ENCODE peak calls at places on chromosomes 2 and 18, in five cellular contexts. O, U, J, W and Z are unnamed samples.
A peak's percentile ranks its signal among the peaks of the same experiment; 100 is the strongest.

GRCh38 chr18:27803957-27804356 is 373.0 kb downstream of the CDH2 start:
- DNase-seq in O (no peak), U (no peak), J (no peak), W (no peak), Z (no peak)

GRCh38 chr2:203225423-203226039 is 13.3 kb upstream of the CYP20A1 start:
- DNase-seq in O (peak; percentile 32), U (no peak), J (peak; percentile 35), W (peak; percentile 43), Z (peak; percentile 62)

GRCh38 chr2:205407984-205408383 is 274.3 kb upstream of the NRP2 start:
- DNase-seq in O (peak; percentile 79), U (no peak), J (no peak), W (no peak), Z (no peak)

GRCh38 chr2:229205704-229206103 is 65.4 kb downstream of the PID1 start:
- DNase-seq in O (no peak), U (no peak), J (no peak), W (no peak), Z (no peak)

GRCh38 chr2:73070651-73071451 is 661 bp downstream of the SFXN5 start:
- DNase-seq in O (peak; percentile 97), U (peak; percentile 98), J (peak; percentile 98), W (peak; percentile 98), Z (peak; percentile 99)

GRCh38 chr2:37325625-37326071 is 1.0 kb upstream of the PRKD3 start:
- DNase-seq in O (no peak), U (no peak), J (peak; percentile 29), W (peak; percentile 25), Z (no peak)

GRCh38 chr2:54716375-54716774 is 7.1 kb upstream of the EML6 start:
- DNase-seq in O (no peak), U (no peak), J (no peak), W (no peak), Z (no peak)

GRCh38 chr2:205198130-205198505 is 484.2 kb upstream of the NRP2 start:
- DNase-seq in O (peak; percentile 83), U (no peak), J (no peak), W (no peak), Z (no peak)

GRCh38 chr2:191677091-191677645 is 768 bp upstream of the NABP1 start:
- DNase-seq in O (peak; percentile 74), U (peak; percentile 41), J (peak; percentile 61), W (peak; percentile 81), Z (peak; percentile 79)

GRCh38 chr2:41061371-41061770 is 609.5 kb upstream of the SLC8A1 start:
- DNase-seq in O (peak; percentile 12), U (no peak), J (no peak), W (no peak), Z (no peak)

GRCh38 chr2:10172033-10172865 is 49.7 kb downstream of the RRM2 start:
- DNase-seq in O (no peak), U (no peak), J (no peak), W (no peak), Z (no peak)

GRCh38 chr2:157903051-157903625 is 27.0 kb upstream of the ACVR1 start:
- DNase-seq in O (no peak), U (no peak), J (no peak), W (no peak), Z (no peak)

GRCh38 chr2:43038034-43038719 is 188.2 kb downstream of the ZFP36L2 start:
- DNase-seq in O (no peak), U (no peak), J (peak; percentile 71), W (no peak), Z (no peak)

GRCh38 chr2:223594259-223594658 is 7.9 kb downstream of the SCG2 start:
- DNase-seq in O (no peak), U (no peak), J (no peak), W (no peak), Z (no peak)

GRCh38 chr18:2380101-2380500 is 191.2 kb downstream of the METTL4 start:
- DNase-seq in O (no peak), U (no peak), J (no peak), W (no peak), Z (no peak)

GRCh38 chr2:51717318-51717717 is 685.4 kb upstream of the NRXN1 start:
- DNase-seq in O (peak; percentile 48), U (no peak), J (no peak), W (no peak), Z (no peak)

GRCh38 chr2:208306291-208306690 is 40.2 kb downstream of the PIKFYVE start:
- DNase-seq in O (no peak), U (no peak), J (no peak), W (no peak), Z (no peak)

GRCh38 chr18:21183670-21184069 is 58.4 kb upstream of the GREB1L start:
- DNase-seq in O (no peak), U (no peak), J (no peak), W (no peak), Z (no peak)

GRCh38 chr2:165682546-165682945 is 111.5 kb downstream of the GALNT3 start:
- DNase-seq in O (no peak), U (no peak), J (no peak), W (no peak), Z (no peak)

GRCh38 chr2:237410949-237411635 is 2.9 kb downstream of the COL6A3 start:
- DNase-seq in O (no peak), U (no peak), J (no peak), W (no peak), Z (no peak)

GRCh38 chr2:237407734-237408133 is 6.2 kb downstream of the COL6A3 start:
- DNase-seq in O (no peak), U (no peak), J (no peak), W (no peak), Z (no peak)

GRCh38 chr2:237405006-237405559 is 8.9 kb downstream of the COL6A3 start:
- DNase-seq in O (no peak), U (no peak), J (no peak), W (no peak), Z (no peak)

GRCh38 chr2:237405605-237406004 is 8.4 kb downstream of the COL6A3 start:
- DNase-seq in O (no peak), U (no peak), J (no peak), W (no peak), Z (no peak)

DNA sequence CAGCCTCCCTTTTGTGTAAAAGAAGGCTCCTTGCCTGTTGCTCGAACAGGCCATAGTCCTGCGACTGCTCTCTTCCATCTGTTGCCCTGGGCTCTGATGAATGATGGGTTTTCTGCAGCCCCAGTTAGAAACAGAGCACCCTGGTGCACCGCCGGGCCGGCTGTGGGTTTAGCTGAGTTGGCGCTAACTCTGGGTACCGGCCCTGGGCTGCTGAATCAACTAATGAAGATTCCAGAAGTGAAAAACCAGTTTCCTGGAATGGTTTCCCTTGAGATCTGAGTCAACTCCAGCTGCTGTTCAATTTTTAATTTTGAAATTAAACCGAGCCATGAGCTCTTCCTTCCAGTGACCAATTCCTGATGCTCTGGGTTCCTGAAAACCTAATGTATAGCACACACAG is 5.7 kb downstream of the COL6A3 start:
- DNase-seq in O (no peak), U (no peak), J (no peak), W (no peak), Z (no peak)
- TF ChIP-seq POLR2A in O (no peak), U (no peak), J (no peak), W (no peak), Z (no peak)

GRCh38 chr2:241310917-241311566 is 4.4 kb downstream of the HDLBP start:
- DNase-seq in O (no peak), U (no peak), J (no peak), W (no peak), Z (no peak)

GRCh38 chr2:241308832-241309500 is 6.5 kb downstream of the HDLBP start:
- DNase-seq in O (no peak), U (no peak), J (no peak), W (no peak), Z (no peak)

GRCh38 chr2:241312082-241312481 is 3.4 kb downstream of the HDLBP start:
- DNase-seq in O (no peak), U (no peak), J (no peak), W (peak; percentile 33), Z (no peak)

GRCh38 chr2:241308267-241308666 is 7.2 kb downstream of the HDLBP start:
- DNase-seq in O (no peak), U (no peak), J (no peak), W (no peak), Z (no peak)

DNA sequence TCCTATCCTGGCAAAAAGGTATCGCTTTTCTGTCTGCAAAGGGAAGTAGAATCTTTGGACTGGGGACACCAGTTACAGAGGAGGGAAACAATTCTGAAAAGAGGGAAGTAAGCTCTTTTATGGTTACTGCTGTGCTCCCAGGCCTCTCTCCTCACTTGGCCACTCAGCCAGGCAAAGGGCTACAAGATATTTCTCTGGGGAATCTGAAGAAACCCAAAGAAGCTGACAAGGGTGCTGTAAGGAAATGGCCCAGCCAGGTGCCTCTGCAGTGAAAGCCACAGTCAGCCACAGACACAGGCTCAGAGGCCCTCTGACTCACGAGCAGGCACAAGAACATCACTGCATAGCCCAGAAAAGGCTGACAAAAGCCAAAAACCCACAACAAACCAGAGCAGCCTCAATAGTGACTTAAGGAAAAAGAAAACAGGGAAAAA is 5.8 kb downstream of the HDLBP start:
- DNase-seq in O (no peak), U (no peak), J (no peak), W (peak; percentile 98), Z (no peak)
- TF ChIP-seq POLR2A in O (no peak), U (no peak), J (no peak), W (no peak), Z (peak; percentile 11)

DNA sequence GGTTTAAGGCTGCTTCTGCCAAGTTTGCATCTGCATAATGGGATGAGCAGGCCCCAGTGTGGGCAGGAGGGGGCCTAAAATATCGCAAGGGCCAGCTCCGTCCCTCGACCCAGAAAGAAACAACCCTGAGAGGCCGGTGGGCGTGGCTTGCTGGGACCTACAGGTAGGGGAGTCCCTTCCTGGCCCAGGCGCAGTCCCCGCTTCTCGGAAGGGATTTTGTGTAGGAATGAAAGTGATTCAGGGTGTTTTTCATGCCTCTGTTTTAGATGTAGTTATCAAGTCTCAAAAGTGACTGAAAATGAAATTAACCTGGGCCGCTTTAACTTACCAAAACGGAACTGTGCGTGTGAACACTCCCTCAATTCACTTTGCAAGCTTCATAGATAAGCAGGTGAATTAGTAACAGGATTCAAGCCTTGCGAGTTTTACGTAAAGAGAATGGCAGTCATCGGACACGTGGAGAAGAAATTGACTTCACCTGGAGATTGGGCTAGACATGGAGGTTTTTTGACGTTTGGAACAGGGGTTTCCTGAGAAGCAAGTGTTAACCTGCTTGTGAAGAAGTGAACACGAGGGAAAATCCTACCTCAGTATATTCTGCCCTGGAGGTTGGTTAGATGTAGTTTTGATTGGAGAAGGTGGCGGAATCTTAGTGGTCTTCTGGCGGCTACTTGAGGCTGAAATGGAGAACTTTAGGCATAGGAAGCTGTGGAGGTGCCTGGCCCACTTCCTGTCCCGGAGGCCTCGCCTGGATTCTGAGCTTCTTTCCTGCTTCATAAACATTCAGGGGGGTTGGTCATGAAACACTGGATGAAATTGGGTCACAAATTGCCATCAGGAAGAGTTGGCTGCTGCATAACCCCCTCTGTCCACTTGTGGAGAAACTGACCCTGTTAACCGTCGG is 1.7 kb downstream of the NCK2 start:
- DNase-seq in O (no peak), U (no peak), J (peak; percentile 42), W (peak; percentile 59), Z (no peak)
- TF ChIP-seq POLR2A in O (no peak), U (no peak), J (no peak), W (no peak), Z (no peak)

GRCh38 chr2:159614534-159615186 is 1.7 kb downstream of the BAZ2B start:
- DNase-seq in O (no peak), U (no peak), J (no peak), W (peak; percentile 20), Z (peak; percentile 82)

GRCh38 chr2:159615936-159616733 is at the start of gene BAZ2B:
- DNase-seq in O (peak; percentile 88), U (peak; percentile 31), J (peak; percentile 75), W (peak; percentile 80), Z (peak; percentile 86)

GRCh38 chr2:159612255-159612901 is 4.0 kb downstream of the BAZ2B start:
- DNase-seq in O (peak; percentile 37), U (no peak), J (peak; percentile 67), W (peak; percentile 55), Z (peak; percentile 40)

GRCh38 chr2:159615187-159615935 is 987 bp downstream of the BAZ2B start:
- DNase-seq in O (peak; percentile 96), U (peak; percentile 70), J (peak; percentile 95), W (peak; percentile 94), Z (peak; percentile 89)

GRCh38 chr2:159613515-159614336 is 2.6 kb downstream of the BAZ2B start:
- DNase-seq in O (peak; percentile 72), U (no peak), J (peak; percentile 52), W (peak; percentile 43), Z (peak; percentile 68)
- TF ChIP-seq POLR2A in O (no peak), U (no peak), J (no peak), W (no peak), Z (peak; percentile 63)